ENCODE peak calls at places on chromosome 20, in nine cellular contexts. One of them, this sample, is unnamed.

GRCh38 chr20:47382746-47383145 is 26.2 kb upstream of the ZMYND8 start:
- DNase-seq in OCI-LY7: no peak
- DNase-seq in foreskin fibroblast: no peak
- DNase-seq in testis: no peak
- DNase-seq in thoracic aorta: no peak
- DNase-seq in NCI-H1694 treated with DMSO at 0.1 percent for 48 hours: no peak
- DNase-seq in EH: no peak
- DNase-seq in T1000: no peak
- DNase-seq in stimulated activated CD4-positive, alpha-beta T cell treated with anti-CD3 and anti-CD28 coated beads, Interleukin-4, amount 100 ng/mL, for 4 hours: no peak
- DNase-seq in this sample: no peak

GRCh38 chr20:20084296-20084752 is 32.0 kb downstream of the CFAP61 start:
- DNase-seq in OCI-LY7: no peak
- DNase-seq in NCI-H1694 treated with DMSO at 0.1 percent for 48 hours: peak
- DNase-seq in stimulated activated CD4-positive, alpha-beta T cell treated with anti-CD3 and anti-CD28 coated beads, Interleukin-4, amount 100 ng/mL, for 4 hours: no peak
- DNase-seq in foreskin fibroblast: no peak
- DNase-seq in testis: no peak
- DNase-seq in T1000: no peak
- DNase-seq in thoracic aorta: no peak
- DNase-seq in EH: no peak
- DNase-seq in this sample: no peak

GRCh38 chr20:32230707-32231106 is 23.0 kb downstream of the POFUT1 start:
- DNase-seq in T1000: no peak
- DNase-seq in stimulated activated CD4-positive, alpha-beta T cell treated with anti-CD3 and anti-CD28 coated beads, Interleukin-4, amount 100 ng/mL, for 4 hours: no peak
- DNase-seq in testis: no peak
- DNase-seq in OCI-LY7: no peak
- DNase-seq in EH: no peak
- DNase-seq in NCI-H1694 treated with DMSO at 0.1 percent for 48 hours: no peak
- DNase-seq in foreskin fibroblast: no peak
- DNase-seq in thoracic aorta: no peak
- DNase-seq in this sample: no peak

GRCh38 chr20:23596856-23597255 is 8.9 kb downstream of the CST9 start:
- DNase-seq in thoracic aorta: no peak
- DNase-seq in OCI-LY7: no peak
- DNase-seq in stimulated activated CD4-positive, alpha-beta T cell treated with anti-CD3 and anti-CD28 coated beads, Interleukin-4, amount 100 ng/mL, for 4 hours: no peak
- DNase-seq in foreskin fibroblast: no peak
- DNase-seq in testis: no peak
- DNase-seq in NCI-H1694 treated with DMSO at 0.1 percent for 48 hours: no peak
- DNase-seq in EH: no peak
- DNase-seq in T1000: no peak
- DNase-seq in this sample: no peak

GRCh38 chr20:34705383-34706021 is 1.4 kb downstream of the TP53INP2 start:
- DNase-seq in EH: peak
- DNase-seq in thoracic aorta: no peak
- DNase-seq in testis: peak
- DNase-seq in foreskin fibroblast: peak
- DNase-seq in stimulated activated CD4-positive, alpha-beta T cell treated with anti-CD3 and anti-CD28 coated beads, Interleukin-4, amount 100 ng/mL, for 4 hours: no peak
- DNase-seq in OCI-LY7: no peak
- DNase-seq in NCI-H1694 treated with DMSO at 0.1 percent for 48 hours: no peak
- DNase-seq in T1000: peak
- DNase-seq in this sample: no peak

GRCh38 chr20:62633571-62634329 is 8.6 kb upstream of the SLCO4A1 start:
- DNase-seq in stimulated activated CD4-positive, alpha-beta T cell treated with anti-CD3 and anti-CD28 coated beads, Interleukin-4, amount 100 ng/mL, for 4 hours: no peak
- DNase-seq in NCI-H1694 treated with DMSO at 0.1 percent for 48 hours: no peak
- DNase-seq in thoracic aorta: no peak
- DNase-seq in OCI-LY7: no peak
- DNase-seq in T1000: no peak
- DNase-seq in testis: no peak
- DNase-seq in foreskin fibroblast: no peak
- DNase-seq in EH: no peak
- DNase-seq in this sample: no peak

GRCh38 chr20:60255866-60256265 is 297.6 kb downstream of the CDH26 start:
- DNase-seq in testis: no peak
- DNase-seq in NCI-H1694 treated with DMSO at 0.1 percent for 48 hours: no peak
- DNase-seq in foreskin fibroblast: peak
- DNase-seq in T1000: no peak
- DNase-seq in thoracic aorta: no peak
- DNase-seq in stimulated activated CD4-positive, alpha-beta T cell treated with anti-CD3 and anti-CD28 coated beads, Interleukin-4, amount 100 ng/mL, for 4 hours: no peak
- DNase-seq in EH: peak
- DNase-seq in OCI-LY7: no peak
- DNase-seq in this sample: no peak

GRCh38 chr20:47360489-47361267 is 4.2 kb upstream of the ZMYND8 start:
- DNase-seq in NCI-H1694 treated with DMSO at 0.1 percent for 48 hours: peak
- DNase-seq in OCI-LY7: no peak
- DNase-seq in foreskin fibroblast: peak
- DNase-seq in testis: peak
- DNase-seq in thoracic aorta: peak
- DNase-seq in T1000: peak
- DNase-seq in stimulated activated CD4-positive, alpha-beta T cell treated with anti-CD3 and anti-CD28 coated beads, Interleukin-4, amount 100 ng/mL, for 4 hours: no peak
- DNase-seq in EH: peak
- DNase-seq in this sample: no peak

GRCh38 chr20:1816384-1817381 is 78.5 kb upstream of the SIRPA start:
- DNase-seq in EH: peak
- DNase-seq in testis: peak
- DNase-seq in thoracic aorta: no peak
- DNase-seq in NCI-H1694 treated with DMSO at 0.1 percent for 48 hours: no peak
- DNase-seq in T1000: peak
- DNase-seq in foreskin fibroblast: peak
- DNase-seq in OCI-LY7: no peak
- DNase-seq in stimulated activated CD4-positive, alpha-beta T cell treated with anti-CD3 and anti-CD28 coated beads, Interleukin-4, amount 100 ng/mL, for 4 hours: no peak
- DNase-seq in this sample: peak

GRCh38 chr20:38167851-38168760 is 3.0 kb upstream of the TGM2 start:
- DNase-seq in NCI-H1694 treated with DMSO at 0.1 percent for 48 hours: no peak
- DNase-seq in stimulated activated CD4-positive, alpha-beta T cell treated with anti-CD3 and anti-CD28 coated beads, Interleukin-4, amount 100 ng/mL, for 4 hours: no peak
- DNase-seq in testis: no peak
- DNase-seq in OCI-LY7: no peak
- DNase-seq in EH: peak
- DNase-seq in foreskin fibroblast: peak
- DNase-seq in thoracic aorta: peak
- DNase-seq in T1000: peak
- DNase-seq in this sample: peak

GRCh38 chr20:9532069-9532809 is 17.8 kb downstream of the LAMP5 start:
- DNase-seq in EH: peak
- DNase-seq in testis: no peak
- DNase-seq in thoracic aorta: no peak
- DNase-seq in foreskin fibroblast: peak
- DNase-seq in stimulated activated CD4-positive, alpha-beta T cell treated with anti-CD3 and anti-CD28 coated beads, Interleukin-4, amount 100 ng/mL, for 4 hours: no peak
- DNase-seq in NCI-H1694 treated with DMSO at 0.1 percent for 48 hours: peak
- DNase-seq in T1000: no peak
- DNase-seq in OCI-LY7: no peak
- DNase-seq in this sample: no peak

GRCh38 chr20:31746068-31746878 is 7.2 kb downstream of the TPX2 start:
- DNase-seq in EH: no peak
- DNase-seq in T1000: no peak
- DNase-seq in foreskin fibroblast: no peak
- DNase-seq in OCI-LY7: no peak
- DNase-seq in thoracic aorta: no peak
- DNase-seq in testis: no peak
- DNase-seq in stimulated activated CD4-positive, alpha-beta T cell treated with anti-CD3 and anti-CD28 coated beads, Interleukin-4, amount 100 ng/mL, for 4 hours: no peak
- DNase-seq in NCI-H1694 treated with DMSO at 0.1 percent for 48 hours: no peak
- DNase-seq in this sample: no peak

GRCh38 chr20:58714340-58714922 is 21.8 kb downstream of the NPEPL1 start:
- DNase-seq in EH: no peak
- DNase-seq in OCI-LY7: no peak
- DNase-seq in NCI-H1694 treated with DMSO at 0.1 percent for 48 hours: no peak
- DNase-seq in foreskin fibroblast: no peak
- DNase-seq in thoracic aorta: no peak
- DNase-seq in testis: peak
- DNase-seq in stimulated activated CD4-positive, alpha-beta T cell treated with anti-CD3 and anti-CD28 coated beads, Interleukin-4, amount 100 ng/mL, for 4 hours: no peak
- DNase-seq in T1000: no peak
- DNase-seq in this sample: no peak

GRCh38 chr20:62822788-62823651 is 6.2 kb downstream of the COL9A3 start:
- DNase-seq in thoracic aorta: no peak
- DNase-seq in OCI-LY7: peak
- DNase-seq in NCI-H1694 treated with DMSO at 0.1 percent for 48 hours: peak
- DNase-seq in T1000: no peak
- DNase-seq in EH: peak
- DNase-seq in foreskin fibroblast: peak
- DNase-seq in testis: no peak
- DNase-seq in stimulated activated CD4-positive, alpha-beta T cell treated with anti-CD3 and anti-CD28 coated beads, Interleukin-4, amount 100 ng/mL, for 4 hours: no peak
- DNase-seq in this sample: no peak

GRCh38 chr20:23399568-23400241 is 21.6 kb downstream of the NAPB start:
- DNase-seq in T1000: no peak
- DNase-seq in EH: peak
- DNase-seq in thoracic aorta: no peak
- DNase-seq in testis: no peak
- DNase-seq in OCI-LY7: no peak
- DNase-seq in foreskin fibroblast: peak
- DNase-seq in stimulated activated CD4-positive, alpha-beta T cell treated with anti-CD3 and anti-CD28 coated beads, Interleukin-4, amount 100 ng/mL, for 4 hours: no peak
- DNase-seq in NCI-H1694 treated with DMSO at 0.1 percent for 48 hours: no peak
- DNase-seq in this sample: no peak

GRCh38 chr20:47396762-47397476 is 40.4 kb upstream of the ZMYND8 start:
- DNase-seq in OCI-LY7: no peak
- DNase-seq in thoracic aorta: no peak
- DNase-seq in foreskin fibroblast: peak
- DNase-seq in EH: peak
- DNase-seq in stimulated activated CD4-positive, alpha-beta T cell treated with anti-CD3 and anti-CD28 coated beads, Interleukin-4, amount 100 ng/mL, for 4 hours: no peak
- DNase-seq in testis: no peak
- DNase-seq in T1000: no peak
- DNase-seq in NCI-H1694 treated with DMSO at 0.1 percent for 48 hours: no peak
- DNase-seq in this sample: no peak

GRCh38 chr20:23142162-23143050 is 56.3 kb upstream of the CD93 start:
- DNase-seq in testis: no peak
- DNase-seq in thoracic aorta: no peak
- DNase-seq in T1000: no peak
- DNase-seq in foreskin fibroblast: no peak
- DNase-seq in EH: no peak
- DNase-seq in NCI-H1694 treated with DMSO at 0.1 percent for 48 hours: no peak
- DNase-seq in stimulated activated CD4-positive, alpha-beta T cell treated with anti-CD3 and anti-CD28 coated beads, Interleukin-4, amount 100 ng/mL, for 4 hours: no peak
- DNase-seq in OCI-LY7: no peak
- DNase-seq in this sample: no peak

GRCh38 chr20:31593221-31594001 is 11.7 kb upstream of the ID1 start:
- DNase-seq in OCI-LY7: no peak
- DNase-seq in foreskin fibroblast: peak
- DNase-seq in stimulated activated CD4-positive, alpha-beta T cell treated with anti-CD3 and anti-CD28 coated beads, Interleukin-4, amount 100 ng/mL, for 4 hours: no peak
- DNase-seq in T1000: peak
- DNase-seq in NCI-H1694 treated with DMSO at 0.1 percent for 48 hours: no peak
- DNase-seq in EH: peak
- DNase-seq in testis: no peak
- DNase-seq in thoracic aorta: no peak
- DNase-seq in this sample: peak

GRCh38 chr20:37566590-37567330 is 39.1 kb upstream of the BLCAP start:
- DNase-seq in T1000: no peak
- DNase-seq in thoracic aorta: no peak
- DNase-seq in EH: no peak
- DNase-seq in OCI-LY7: no peak
- DNase-seq in stimulated activated CD4-positive, alpha-beta T cell treated with anti-CD3 and anti-CD28 coated beads, Interleukin-4, amount 100 ng/mL, for 4 hours: no peak
- DNase-seq in foreskin fibroblast: no peak
- DNase-seq in testis: peak
- DNase-seq in NCI-H1694 treated with DMSO at 0.1 percent for 48 hours: no peak
- DNase-seq in this sample: no peak

GRCh38 chr20:3889489-3890409 is 562 bp downstream of the PANK2 start:
- DNase-seq in foreskin fibroblast: peak
- DNase-seq in thoracic aorta: no peak
- DNase-seq in testis: peak
- DNase-seq in OCI-LY7: peak
- DNase-seq in EH: peak
- DNase-seq in NCI-H1694 treated with DMSO at 0.1 percent for 48 hours: no peak
- DNase-seq in T1000: no peak
- DNase-seq in stimulated activated CD4-positive, alpha-beta T cell treated with anti-CD3 and anti-CD28 coated beads, Interleukin-4, amount 100 ng/mL, for 4 hours: peak
- DNase-seq in this sample: no peak

GRCh38 chr20:7199867-7200266 is 432.4 kb downstream of the BMP2 start:
- DNase-seq in foreskin fibroblast: no peak
- DNase-seq in NCI-H1694 treated with DMSO at 0.1 percent for 48 hours: no peak
- DNase-seq in stimulated activated CD4-positive, alpha-beta T cell treated with anti-CD3 and anti-CD28 coated beads, Interleukin-4, amount 100 ng/mL, for 4 hours: no peak
- DNase-seq in thoracic aorta: no peak
- DNase-seq in OCI-LY7: no peak
- DNase-seq in T1000: no peak
- DNase-seq in testis: no peak
- DNase-seq in EH: no peak
- DNase-seq in this sample: no peak